ENCODE peak calls at places on chromosome 12, in six cellular contexts. One of them, this sample, is unnamed.

GRCh38 chr12:77152623-77153193 is 87.3 kb upstream of the E2F7 start:
- DNase-seq in lower lobe of right lung: no peak
- DNase-seq in body of pancreas: no peak
- DNase-seq in ovary: no peak
- DNase-seq in HL-60: no peak
- DNase-seq in colonic mucosa: no peak
- DNase-seq in this sample: no peak

GRCh38 chr12:75868501-75868900 is 163.1 kb downstream of the PHLDA1 start:
- DNase-seq in lower lobe of right lung: no peak
- DNase-seq in body of pancreas: no peak
- DNase-seq in ovary: no peak
- DNase-seq in HL-60: no peak
- DNase-seq in colonic mucosa: no peak
- DNase-seq in this sample: no peak

GRCh38 chr12:107684990-107685359 is 624 bp upstream of the PWP1 start:
- DNase-seq in lower lobe of right lung: no peak
- DNase-seq in body of pancreas: no peak
- DNase-seq in ovary: no peak
- DNase-seq in HL-60: no peak
- DNase-seq in colonic mucosa: peak; percentile 67
- DNase-seq in this sample: peak; percentile 2

GRCh38 chr12:9725471-9725870 is 7.4 kb downstream of the CLECL1 start:
- DNase-seq in lower lobe of right lung: no peak
- DNase-seq in body of pancreas: no peak
- DNase-seq in ovary: no peak
- DNase-seq in HL-60: no peak
- DNase-seq in colonic mucosa: no peak
- DNase-seq in this sample: no peak

GRCh38 chr12:121697093-121697698 is 15.4 kb upstream of the TMEM120B start:
- DNase-seq in lower lobe of right lung: no peak
- DNase-seq in body of pancreas: no peak
- DNase-seq in ovary: no peak
- DNase-seq in HL-60: no peak
- DNase-seq in colonic mucosa: peak; percentile 45
- DNase-seq in this sample: no peak

GRCh38 chr12:132710062-132710421 is 600 bp upstream of the PGAM5 start:
- DNase-seq in lower lobe of right lung: peak; percentile 54
- DNase-seq in body of pancreas: peak; percentile 29
- DNase-seq in ovary: peak; percentile 51
- DNase-seq in HL-60: no peak
- DNase-seq in colonic mucosa: peak; percentile 34
- DNase-seq in this sample: no peak

GRCh38 chr12:33322519-33322918 is 117.1 kb downstream of the SYT10 start:
- DNase-seq in lower lobe of right lung: no peak
- DNase-seq in body of pancreas: no peak
- DNase-seq in ovary: no peak
- DNase-seq in HL-60: no peak
- DNase-seq in colonic mucosa: no peak
- DNase-seq in this sample: no peak

GRCh38 chr12:104122298-104122697 is 15.7 kb downstream of the NFYB start:
- DNase-seq in lower lobe of right lung: no peak
- DNase-seq in body of pancreas: no peak
- DNase-seq in ovary: no peak
- DNase-seq in HL-60: no peak
- DNase-seq in colonic mucosa: no peak
- DNase-seq in this sample: no peak

GRCh38 chr12:43551971-43552559 is at the start of gene ADAMTS20:
- DNase-seq in lower lobe of right lung: no peak
- DNase-seq in body of pancreas: no peak
- DNase-seq in ovary: no peak
- DNase-seq in HL-60: no peak
- DNase-seq in colonic mucosa: no peak
- DNase-seq in this sample: no peak

GRCh38 chr12:119036878-119037493 is 55.6 kb downstream of the SRRM4 start:
- DNase-seq in lower lobe of right lung: no peak
- DNase-seq in body of pancreas: peak; percentile 22
- DNase-seq in ovary: no peak
- DNase-seq in HL-60: no peak
- DNase-seq in colonic mucosa: peak; percentile 21
- DNase-seq in this sample: no peak

GRCh38 chr12:63913929-63914328 is 69.4 kb downstream of the SRGAP1 start:
- DNase-seq in lower lobe of right lung: no peak
- DNase-seq in body of pancreas: no peak
- DNase-seq in ovary: no peak
- DNase-seq in HL-60: no peak
- DNase-seq in colonic mucosa: no peak
- DNase-seq in this sample: no peak

GRCh38 chr12:127125607-127126259 is 1141.2 kb upstream of the TMEM132C start:
- DNase-seq in lower lobe of right lung: no peak
- DNase-seq in body of pancreas: no peak
- DNase-seq in ovary: no peak
- DNase-seq in HL-60: no peak
- DNase-seq in colonic mucosa: peak; percentile 19
- DNase-seq in this sample: peak; percentile 41

GRCh38 chr12:52903855-52904508 is 894 bp downstream of the KRT8 start:
- DNase-seq in lower lobe of right lung: peak; percentile 71
- DNase-seq in body of pancreas: peak; percentile 88
- DNase-seq in ovary: peak; percentile 69
- DNase-seq in HL-60: no peak
- DNase-seq in colonic mucosa: peak; percentile 64
- DNase-seq in this sample: no peak

GRCh38 chr12:121568971-121569808 is 11.6 kb downstream of the KDM2B start:
- DNase-seq in lower lobe of right lung: peak; percentile 74
- DNase-seq in body of pancreas: no peak
- DNase-seq in ovary: peak; percentile 46
- DNase-seq in HL-60: no peak
- DNase-seq in colonic mucosa: no peak
- DNase-seq in this sample: no peak

GRCh38 chr12:80100566-80100965 is 1.2 kb downstream of the OTOGL start:
- DNase-seq in lower lobe of right lung: no peak
- DNase-seq in body of pancreas: no peak
- DNase-seq in ovary: no peak
- DNase-seq in HL-60: no peak
- DNase-seq in colonic mucosa: no peak
- DNase-seq in this sample: no peak

GRCh38 chr12:57005980-57006808 is at the start of gene ZBTB39:
- DNase-seq in lower lobe of right lung: peak; percentile 64
- DNase-seq in body of pancreas: peak; percentile 61
- DNase-seq in ovary: peak; percentile 79
- DNase-seq in HL-60: no peak
- DNase-seq in colonic mucosa: peak; percentile 51
- DNase-seq in this sample: no peak

GRCh38 chr12:109830718-109831117 is 2.5 kb downstream of the TRPV4 start:
- DNase-seq in lower lobe of right lung: no peak
- DNase-seq in body of pancreas: no peak
- DNase-seq in ovary: no peak
- DNase-seq in HL-60: no peak
- DNase-seq in colonic mucosa: no peak
- DNase-seq in this sample: no peak

GRCh38 chr12:58415716-58416115 is 474.3 kb downstream of the ATP23 start:
- DNase-seq in lower lobe of right lung: no peak
- DNase-seq in body of pancreas: no peak
- DNase-seq in ovary: no peak
- DNase-seq in HL-60: no peak
- DNase-seq in colonic mucosa: no peak
- DNase-seq in this sample: no peak

GRCh38 chr12:45268672-45269406 is 52.9 kb downstream of the ANO6 start:
- DNase-seq in lower lobe of right lung: peak; percentile 68
- DNase-seq in body of pancreas: peak; percentile 82
- DNase-seq in ovary: peak; percentile 80
- DNase-seq in HL-60: no peak
- DNase-seq in colonic mucosa: peak; percentile 44
- DNase-seq in this sample: peak; percentile 64

GRCh38 chr12:32134144-32134888 is 27.7 kb downstream of the BICD1 start:
- DNase-seq in lower lobe of right lung: no peak
- DNase-seq in body of pancreas: no peak
- DNase-seq in ovary: no peak
- DNase-seq in HL-60: no peak
- DNase-seq in colonic mucosa: no peak
- DNase-seq in this sample: no peak

GRCh38 chr12:43102506-43103269 is 449.3 kb downstream of the ADAMTS20 start:
- DNase-seq in lower lobe of right lung: no peak
- DNase-seq in body of pancreas: no peak
- DNase-seq in ovary: no peak
- DNase-seq in HL-60: no peak
- DNase-seq in colonic mucosa: no peak
- DNase-seq in this sample: no peak

GRCh38 chr12:19064713-19065112 is 64.8 kb upstream of the PLEKHA5 start:
- DNase-seq in lower lobe of right lung: no peak
- DNase-seq in body of pancreas: no peak
- DNase-seq in ovary: no peak
- DNase-seq in HL-60: no peak
- DNase-seq in colonic mucosa: no peak
- DNase-seq in this sample: no peak

GRCh38 chr12:127041985-127042625 is 1224.9 kb upstream of the TMEM132C start:
- DNase-seq in lower lobe of right lung: no peak
- DNase-seq in body of pancreas: no peak
- DNase-seq in ovary: no peak
- DNase-seq in HL-60: no peak
- DNase-seq in colonic mucosa: no peak
- DNase-seq in this sample: no peak

GRCh38 chr12:57869919-57870318 is 23.4 kb upstream of the CTDSP2 start:
- DNase-seq in lower lobe of right lung: no peak
- DNase-seq in body of pancreas: no peak
- DNase-seq in ovary: no peak
- DNase-seq in HL-60: no peak
- DNase-seq in colonic mucosa: no peak
- DNase-seq in this sample: no peak

GRCh38 chr12:12899530-12900380 is 8.4 kb downstream of the GPRC5A start:
- DNase-seq in lower lobe of right lung: no peak
- DNase-seq in body of pancreas: no peak
- DNase-seq in ovary: no peak
- DNase-seq in HL-60: no peak
- DNase-seq in colonic mucosa: no peak
- DNase-seq in this sample: peak; percentile 76

GRCh38 chr12:115941362-115941761 is 336.1 kb downstream of the MED13L start:
- DNase-seq in lower lobe of right lung: no peak
- DNase-seq in body of pancreas: no peak
- DNase-seq in ovary: no peak
- DNase-seq in HL-60: no peak
- DNase-seq in colonic mucosa: no peak
- DNase-seq in this sample: no peak

GRCh38 chr12:54207539-54208267 is 18.9 kb upstream of the SMUG1 start:
- DNase-seq in lower lobe of right lung: peak; percentile 73
- DNase-seq in body of pancreas: peak; percentile 79
- DNase-seq in ovary: peak; percentile 84
- DNase-seq in HL-60: peak; percentile 39
- DNase-seq in colonic mucosa: peak; percentile 75
- DNase-seq in this sample: no peak

GRCh38 chr12:203462-204260 is 10.3 kb downstream of the SLC6A12 start:
- DNase-seq in lower lobe of right lung: no peak
- DNase-seq in body of pancreas: no peak
- DNase-seq in ovary: peak; percentile 76
- DNase-seq in HL-60: no peak
- DNase-seq in colonic mucosa: no peak
- DNase-seq in this sample: no peak

GRCh38 chr12:95059984-95060383 is 13.4 kb downstream of the NR2C1 start:
- DNase-seq in lower lobe of right lung: no peak
- DNase-seq in body of pancreas: no peak
- DNase-seq in ovary: no peak
- DNase-seq in HL-60: no peak
- DNase-seq in colonic mucosa: no peak
- DNase-seq in this sample: no peak

DNA sequence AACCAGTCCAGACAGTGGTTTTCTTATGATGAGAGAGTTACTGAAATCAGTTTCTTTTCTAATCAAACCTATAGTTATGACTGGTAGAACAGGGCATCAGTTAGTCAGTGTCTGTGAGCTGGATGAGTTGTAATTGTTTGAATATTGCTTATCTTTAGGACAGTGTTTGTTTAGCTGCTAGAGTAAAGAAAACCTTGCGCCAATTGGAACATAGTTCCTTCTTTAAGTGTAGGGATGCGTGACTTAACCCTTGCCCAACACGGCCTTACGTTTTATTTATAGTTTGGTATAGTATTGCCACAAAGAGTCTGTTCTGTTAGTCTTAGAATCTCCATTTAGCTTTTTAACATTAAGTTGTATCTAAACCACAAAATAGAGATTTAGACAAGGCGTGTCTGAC is 572.6 kb downstream of the SLC16A7 start:
- DNase-seq in lower lobe of right lung: no peak
- DNase-seq in body of pancreas: no peak
- DNase-seq in ovary: no peak
- DNase-seq in HL-60: no peak
- DNase-seq in colonic mucosa: no peak
- DNase-seq in this sample: no peak
- H3K4me3 ChIP-seq in lower lobe of right lung: no peak overlapping the region
- H3K4me3 ChIP-seq in body of pancreas: no peak overlapping the region
- H3K4me3 ChIP-seq in ovary: no peak overlapping the region
- H3K4me3 ChIP-seq in HL-60: no peak overlapping the region
- H3K4me3 ChIP-seq in colonic mucosa: no peak overlapping the region
- H3K4me3 ChIP-seq in this sample: no peak overlapping the region

DNA sequence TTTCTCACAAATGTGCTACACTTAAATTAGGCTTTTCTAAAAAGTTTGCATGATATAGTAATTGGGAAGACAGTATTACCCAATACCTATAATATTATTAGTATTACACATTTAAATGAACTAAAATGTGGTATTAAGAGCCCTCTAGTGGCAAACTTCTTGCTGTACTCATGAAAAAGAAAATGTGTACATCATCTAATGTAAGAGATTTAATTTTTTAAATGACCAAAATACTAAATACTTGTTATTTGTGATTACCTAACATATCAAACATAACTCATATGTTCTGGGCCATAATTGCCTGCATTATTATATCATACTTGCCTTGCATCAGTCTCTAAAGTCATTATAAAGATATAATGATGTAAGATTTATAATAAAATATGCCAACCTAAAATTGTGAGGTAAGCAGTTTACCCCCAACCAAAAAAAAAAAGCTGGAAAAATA is 64.2 kb downstream of the DNAI7 start:
- DNase-seq in lower lobe of right lung: no peak
- DNase-seq in body of pancreas: no peak
- DNase-seq in ovary: no peak
- DNase-seq in HL-60: peak; percentile 30
- DNase-seq in colonic mucosa: no peak
- DNase-seq in this sample: peak; percentile 4
- TF ChIP-seq CTCF in lower lobe of right lung: peak; percentile 73
- TF ChIP-seq CTCF in body of pancreas: peak; percentile 73
- TF ChIP-seq CTCF in ovary: peak; percentile 23
- TF ChIP-seq CTCF in HL-60: peak; percentile 18
- TF ChIP-seq CTCF in colonic mucosa: peak; percentile 53
- TF ChIP-seq CTCF in this sample: peak; percentile 54

GRCh38 chr12:101086490-101086889 is 123.5 kb downstream of the SLC5A8 start:
- DNase-seq in lower lobe of right lung: no peak
- DNase-seq in body of pancreas: no peak
- DNase-seq in ovary: no peak
- DNase-seq in HL-60: no peak
- DNase-seq in colonic mucosa: no peak
- DNase-seq in this sample: peak; percentile 37
- H3K4me3 ChIP-seq in lower lobe of right lung: no peak overlapping the region
- H3K4me3 ChIP-seq in body of pancreas: no peak overlapping the region
- H3K4me3 ChIP-seq in ovary: no peak overlapping the region
- H3K4me3 ChIP-seq in HL-60: no peak overlapping the region
- H3K4me3 ChIP-seq in colonic mucosa: no peak overlapping the region
- H3K4me3 ChIP-seq in this sample: no peak overlapping the region

GRCh38 chr12:20194171-20194570 is 174.2 kb upstream of the PDE3A start:
- DNase-seq in lower lobe of right lung: no peak
- DNase-seq in body of pancreas: no peak
- DNase-seq in ovary: no peak
- DNase-seq in HL-60: no peak
- DNase-seq in colonic mucosa: no peak
- DNase-seq in this sample: no peak
- TF ChIP-seq CTCF in lower lobe of right lung: peak; percentile 9
- TF ChIP-seq CTCF in body of pancreas: no peak
- TF ChIP-seq CTCF in ovary: no peak
- TF ChIP-seq CTCF in HL-60: no peak
- TF ChIP-seq CTCF in colonic mucosa: no peak
- TF ChIP-seq CTCF in this sample: peak; percentile 55

This sample was measured in BJ.